ENCODE peak calls at places on chromosome 20, in nine cellular contexts. One of them, this sample, is unnamed.

GRCh38 chr20:24943731-24944130 is 5.3 kb upstream of the CST7 start:
- DNase-seq in activated CD4-positive, alpha-beta T cell treated with anti-CD3 and anti-CD28 coated beads, Interleukin-2, amount 50 U/mL, for 1 hour: no peak
- DNase-seq in foreskin fibroblast: no peak
- DNase-seq in Caki2: no peak
- DNase-seq in CD8-positive, alpha-beta memory T cell: no peak
- DNase-seq in amniotic epithelial cell: no peak
- DNase-seq in stimulated activated CD4-positive, alpha-beta T cell treated with anti-CD3 and anti-CD28 coated beads, Interleukin-15, amount 100 ng/mL, for 1 hour: no peak
- DNase-seq in mesendoderm: no peak
- DNase-seq in CD4-positive, alpha-beta T cell: no peak
- DNase-seq in this sample: no peak

GRCh38 chr20:49280463-49281058 is 2.7 kb upstream of the ZNFX1 start:
- DNase-seq in activated CD4-positive, alpha-beta T cell treated with anti-CD3 and anti-CD28 coated beads, Interleukin-2, amount 50 U/mL, for 1 hour: no peak
- DNase-seq in foreskin fibroblast: no peak
- DNase-seq in Caki2: no peak
- DNase-seq in CD8-positive, alpha-beta memory T cell: no peak
- DNase-seq in amniotic epithelial cell: no peak
- DNase-seq in stimulated activated CD4-positive, alpha-beta T cell treated with anti-CD3 and anti-CD28 coated beads, Interleukin-15, amount 100 ng/mL, for 1 hour: no peak
- DNase-seq in mesendoderm: peak
- DNase-seq in CD4-positive, alpha-beta T cell: no peak
- DNase-seq in this sample: no peak

GRCh38 chr20:53859684-53860083 is 210.7 kb downstream of the BCAS1 start:
- DNase-seq in activated CD4-positive, alpha-beta T cell treated with anti-CD3 and anti-CD28 coated beads, Interleukin-2, amount 50 U/mL, for 1 hour: no peak
- DNase-seq in foreskin fibroblast: peak
- DNase-seq in Caki2: no peak
- DNase-seq in CD8-positive, alpha-beta memory T cell: no peak
- DNase-seq in amniotic epithelial cell: no peak
- DNase-seq in stimulated activated CD4-positive, alpha-beta T cell treated with anti-CD3 and anti-CD28 coated beads, Interleukin-15, amount 100 ng/mL, for 1 hour: no peak
- DNase-seq in mesendoderm: no peak
- DNase-seq in CD4-positive, alpha-beta T cell: no peak
- DNase-seq in this sample: no peak

GRCh38 chr20:5848711-5849505 is 98.7 kb downstream of the SHLD1 start:
- DNase-seq in activated CD4-positive, alpha-beta T cell treated with anti-CD3 and anti-CD28 coated beads, Interleukin-2, amount 50 U/mL, for 1 hour: no peak
- DNase-seq in foreskin fibroblast: peak
- DNase-seq in Caki2: peak
- DNase-seq in CD8-positive, alpha-beta memory T cell: no peak
- DNase-seq in amniotic epithelial cell: peak
- DNase-seq in stimulated activated CD4-positive, alpha-beta T cell treated with anti-CD3 and anti-CD28 coated beads, Interleukin-15, amount 100 ng/mL, for 1 hour: no peak
- DNase-seq in mesendoderm: no peak
- DNase-seq in CD4-positive, alpha-beta T cell: no peak
- DNase-seq in this sample: no peak

GRCh38 chr20:45957021-45957941 is 14.7 kb downstream of the ZNF335 start:
- DNase-seq in activated CD4-positive, alpha-beta T cell treated with anti-CD3 and anti-CD28 coated beads, Interleukin-2, amount 50 U/mL, for 1 hour: no peak
- DNase-seq in foreskin fibroblast: no peak
- DNase-seq in Caki2: no peak
- DNase-seq in CD8-positive, alpha-beta memory T cell: no peak
- DNase-seq in amniotic epithelial cell: no peak
- DNase-seq in stimulated activated CD4-positive, alpha-beta T cell treated with anti-CD3 and anti-CD28 coated beads, Interleukin-15, amount 100 ng/mL, for 1 hour: no peak
- DNase-seq in mesendoderm: no peak
- DNase-seq in CD4-positive, alpha-beta T cell: no peak
- DNase-seq in this sample: no peak

GRCh38 chr20:24452498-24453133 is 16.8 kb upstream of the SYNDIG1 start:
- DNase-seq in activated CD4-positive, alpha-beta T cell treated with anti-CD3 and anti-CD28 coated beads, Interleukin-2, amount 50 U/mL, for 1 hour: no peak
- DNase-seq in foreskin fibroblast: no peak
- DNase-seq in Caki2: no peak
- DNase-seq in CD8-positive, alpha-beta memory T cell: no peak
- DNase-seq in amniotic epithelial cell: no peak
- DNase-seq in stimulated activated CD4-positive, alpha-beta T cell treated with anti-CD3 and anti-CD28 coated beads, Interleukin-15, amount 100 ng/mL, for 1 hour: no peak
- DNase-seq in mesendoderm: no peak
- DNase-seq in CD4-positive, alpha-beta T cell: no peak
- DNase-seq in this sample: no peak

GRCh38 chr20:55252525-55252924 is 752.8 kb downstream of the CBLN4 start:
- DNase-seq in activated CD4-positive, alpha-beta T cell treated with anti-CD3 and anti-CD28 coated beads, Interleukin-2, amount 50 U/mL, for 1 hour: no peak
- DNase-seq in foreskin fibroblast: no peak
- DNase-seq in Caki2: no peak
- DNase-seq in CD8-positive, alpha-beta memory T cell: no peak
- DNase-seq in amniotic epithelial cell: no peak
- DNase-seq in stimulated activated CD4-positive, alpha-beta T cell treated with anti-CD3 and anti-CD28 coated beads, Interleukin-15, amount 100 ng/mL, for 1 hour: no peak
- DNase-seq in mesendoderm: no peak
- DNase-seq in CD4-positive, alpha-beta T cell: no peak
- DNase-seq in this sample: no peak

GRCh38 chr20:45812157-45813005 is at the start of gene UBE2C:
- DNase-seq in activated CD4-positive, alpha-beta T cell treated with anti-CD3 and anti-CD28 coated beads, Interleukin-2, amount 50 U/mL, for 1 hour: peak
- DNase-seq in foreskin fibroblast: peak
- DNase-seq in Caki2: peak
- DNase-seq in CD8-positive, alpha-beta memory T cell: peak
- DNase-seq in amniotic epithelial cell: peak
- DNase-seq in stimulated activated CD4-positive, alpha-beta T cell treated with anti-CD3 and anti-CD28 coated beads, Interleukin-15, amount 100 ng/mL, for 1 hour: peak
- DNase-seq in mesendoderm: peak
- DNase-seq in CD4-positive, alpha-beta T cell: peak
- DNase-seq in this sample: peak

GRCh38 chr20:49340161-49340966 is 62.5 kb upstream of the ZNFX1 start:
- DNase-seq in activated CD4-positive, alpha-beta T cell treated with anti-CD3 and anti-CD28 coated beads, Interleukin-2, amount 50 U/mL, for 1 hour: no peak
- DNase-seq in foreskin fibroblast: peak
- DNase-seq in Caki2: no peak
- DNase-seq in CD8-positive, alpha-beta memory T cell: no peak
- DNase-seq in amniotic epithelial cell: no peak
- DNase-seq in stimulated activated CD4-positive, alpha-beta T cell treated with anti-CD3 and anti-CD28 coated beads, Interleukin-15, amount 100 ng/mL, for 1 hour: no peak
- DNase-seq in mesendoderm: no peak
- DNase-seq in CD4-positive, alpha-beta T cell: no peak
- DNase-seq in this sample: no peak

GRCh38 chr20:17965042-17965697 is 3.4 kb downstream of the SNX5 start:
- DNase-seq in activated CD4-positive, alpha-beta T cell treated with anti-CD3 and anti-CD28 coated beads, Interleukin-2, amount 50 U/mL, for 1 hour: no peak
- DNase-seq in foreskin fibroblast: no peak
- DNase-seq in Caki2: no peak
- DNase-seq in CD8-positive, alpha-beta memory T cell: no peak
- DNase-seq in amniotic epithelial cell: no peak
- DNase-seq in stimulated activated CD4-positive, alpha-beta T cell treated with anti-CD3 and anti-CD28 coated beads, Interleukin-15, amount 100 ng/mL, for 1 hour: no peak
- DNase-seq in mesendoderm: peak
- DNase-seq in CD4-positive, alpha-beta T cell: no peak
- DNase-seq in this sample: no peak

GRCh38 chr20:59576216-59576953 is 28.0 kb upstream of the PHACTR3 start:
- DNase-seq in activated CD4-positive, alpha-beta T cell treated with anti-CD3 and anti-CD28 coated beads, Interleukin-2, amount 50 U/mL, for 1 hour: no peak
- DNase-seq in foreskin fibroblast: no peak
- DNase-seq in Caki2: no peak
- DNase-seq in CD8-positive, alpha-beta memory T cell: no peak
- DNase-seq in amniotic epithelial cell: no peak
- DNase-seq in stimulated activated CD4-positive, alpha-beta T cell treated with anti-CD3 and anti-CD28 coated beads, Interleukin-15, amount 100 ng/mL, for 1 hour: no peak
- DNase-seq in mesendoderm: peak
- DNase-seq in CD4-positive, alpha-beta T cell: no peak
- DNase-seq in this sample: peak

GRCh38 chr20:48619126-48620101 is 208.4 kb downstream of the PREX1 start:
- DNase-seq in activated CD4-positive, alpha-beta T cell treated with anti-CD3 and anti-CD28 coated beads, Interleukin-2, amount 50 U/mL, for 1 hour: no peak
- DNase-seq in foreskin fibroblast: no peak
- DNase-seq in Caki2: no peak
- DNase-seq in CD8-positive, alpha-beta memory T cell: no peak
- DNase-seq in amniotic epithelial cell: no peak
- DNase-seq in stimulated activated CD4-positive, alpha-beta T cell treated with anti-CD3 and anti-CD28 coated beads, Interleukin-15, amount 100 ng/mL, for 1 hour: no peak
- DNase-seq in mesendoderm: no peak
- DNase-seq in CD4-positive, alpha-beta T cell: no peak
- DNase-seq in this sample: no peak

GRCh38 chr20:63627700-63628245 is 872 bp upstream of the GMEB2 start:
- DNase-seq in activated CD4-positive, alpha-beta T cell treated with anti-CD3 and anti-CD28 coated beads, Interleukin-2, amount 50 U/mL, for 1 hour: no peak
- DNase-seq in foreskin fibroblast: no peak
- DNase-seq in Caki2: no peak
- DNase-seq in CD8-positive, alpha-beta memory T cell: no peak
- DNase-seq in amniotic epithelial cell: no peak
- DNase-seq in stimulated activated CD4-positive, alpha-beta T cell treated with anti-CD3 and anti-CD28 coated beads, Interleukin-15, amount 100 ng/mL, for 1 hour: no peak
- DNase-seq in mesendoderm: no peak
- DNase-seq in CD4-positive, alpha-beta T cell: no peak
- DNase-seq in this sample: no peak

GRCh38 chr20:33516882-33517281 is 27.0 kb downstream of the CBFA2T2 start:
- DNase-seq in activated CD4-positive, alpha-beta T cell treated with anti-CD3 and anti-CD28 coated beads, Interleukin-2, amount 50 U/mL, for 1 hour: no peak
- DNase-seq in foreskin fibroblast: no peak
- DNase-seq in Caki2: peak
- DNase-seq in CD8-positive, alpha-beta memory T cell: no peak
- DNase-seq in amniotic epithelial cell: peak
- DNase-seq in stimulated activated CD4-positive, alpha-beta T cell treated with anti-CD3 and anti-CD28 coated beads, Interleukin-15, amount 100 ng/mL, for 1 hour: no peak
- DNase-seq in mesendoderm: peak
- DNase-seq in CD4-positive, alpha-beta T cell: no peak
- DNase-seq in this sample: no peak

GRCh38 chr20:610130-611046 is at the start of gene TCF15:
- DNase-seq in activated CD4-positive, alpha-beta T cell treated with anti-CD3 and anti-CD28 coated beads, Interleukin-2, amount 50 U/mL, for 1 hour: no peak
- DNase-seq in foreskin fibroblast: no peak
- DNase-seq in Caki2: no peak
- DNase-seq in CD8-positive, alpha-beta memory T cell: no peak
- DNase-seq in amniotic epithelial cell: peak
- DNase-seq in stimulated activated CD4-positive, alpha-beta T cell treated with anti-CD3 and anti-CD28 coated beads, Interleukin-15, amount 100 ng/mL, for 1 hour: no peak
- DNase-seq in mesendoderm: peak
- DNase-seq in CD4-positive, alpha-beta T cell: no peak
- DNase-seq in this sample: peak

GRCh38 chr20:63138855-63139341 is 77.0 kb downstream of the YTHDF1 start:
- DNase-seq in activated CD4-positive, alpha-beta T cell treated with anti-CD3 and anti-CD28 coated beads, Interleukin-2, amount 50 U/mL, for 1 hour: no peak
- DNase-seq in foreskin fibroblast: no peak
- DNase-seq in Caki2: peak
- DNase-seq in CD8-positive, alpha-beta memory T cell: no peak
- DNase-seq in amniotic epithelial cell: peak
- DNase-seq in stimulated activated CD4-positive, alpha-beta T cell treated with anti-CD3 and anti-CD28 coated beads, Interleukin-15, amount 100 ng/mL, for 1 hour: no peak
- DNase-seq in mesendoderm: no peak
- DNase-seq in CD4-positive, alpha-beta T cell: no peak
- DNase-seq in this sample: no peak

GRCh38 chr20:59948828-59949720 is 8.9 kb downstream of the FAM217B start:
- DNase-seq in activated CD4-positive, alpha-beta T cell treated with anti-CD3 and anti-CD28 coated beads, Interleukin-2, amount 50 U/mL, for 1 hour: no peak
- DNase-seq in foreskin fibroblast: peak
- DNase-seq in Caki2: peak
- DNase-seq in CD8-positive, alpha-beta memory T cell: peak
- DNase-seq in amniotic epithelial cell: peak
- DNase-seq in stimulated activated CD4-positive, alpha-beta T cell treated with anti-CD3 and anti-CD28 coated beads, Interleukin-15, amount 100 ng/mL, for 1 hour: no peak
- DNase-seq in mesendoderm: peak
- DNase-seq in CD4-positive, alpha-beta T cell: no peak
- DNase-seq in this sample: no peak

GRCh38 chr20:3077618-3078134 is 6.3 kb downstream of the OXT start:
- DNase-seq in activated CD4-positive, alpha-beta T cell treated with anti-CD3 and anti-CD28 coated beads, Interleukin-2, amount 50 U/mL, for 1 hour: no peak
- DNase-seq in foreskin fibroblast: no peak
- DNase-seq in Caki2: no peak
- DNase-seq in CD8-positive, alpha-beta memory T cell: no peak
- DNase-seq in amniotic epithelial cell: peak
- DNase-seq in stimulated activated CD4-positive, alpha-beta T cell treated with anti-CD3 and anti-CD28 coated beads, Interleukin-15, amount 100 ng/mL, for 1 hour: no peak
- DNase-seq in mesendoderm: no peak
- DNase-seq in CD4-positive, alpha-beta T cell: no peak
- DNase-seq in this sample: no peak

GRCh38 chr20:57009355-57009754 is 257.1 kb downstream of the BMP7 start:
- DNase-seq in activated CD4-positive, alpha-beta T cell treated with anti-CD3 and anti-CD28 coated beads, Interleukin-2, amount 50 U/mL, for 1 hour: no peak
- DNase-seq in foreskin fibroblast: no peak
- DNase-seq in Caki2: no peak
- DNase-seq in CD8-positive, alpha-beta memory T cell: no peak
- DNase-seq in amniotic epithelial cell: no peak
- DNase-seq in stimulated activated CD4-positive, alpha-beta T cell treated with anti-CD3 and anti-CD28 coated beads, Interleukin-15, amount 100 ng/mL, for 1 hour: no peak
- DNase-seq in mesendoderm: no peak
- DNase-seq in CD4-positive, alpha-beta T cell: no peak
- DNase-seq in this sample: no peak

GRCh38 chr20:51059862-51060261 is 37.0 kb upstream of the KCNG1 start:
- DNase-seq in activated CD4-positive, alpha-beta T cell treated with anti-CD3 and anti-CD28 coated beads, Interleukin-2, amount 50 U/mL, for 1 hour: no peak
- DNase-seq in foreskin fibroblast: no peak
- DNase-seq in Caki2: no peak
- DNase-seq in CD8-positive, alpha-beta memory T cell: no peak
- DNase-seq in amniotic epithelial cell: no peak
- DNase-seq in stimulated activated CD4-positive, alpha-beta T cell treated with anti-CD3 and anti-CD28 coated beads, Interleukin-15, amount 100 ng/mL, for 1 hour: no peak
- DNase-seq in mesendoderm: no peak
- DNase-seq in CD4-positive, alpha-beta T cell: no peak
- DNase-seq in this sample: no peak

GRCh38 chr20:15042723-15043122 is 705.3 kb upstream of the FLRT3 start:
- DNase-seq in activated CD4-positive, alpha-beta T cell treated with anti-CD3 and anti-CD28 coated beads, Interleukin-2, amount 50 U/mL, for 1 hour: no peak
- DNase-seq in foreskin fibroblast: no peak
- DNase-seq in Caki2: no peak
- DNase-seq in CD8-positive, alpha-beta memory T cell: no peak
- DNase-seq in amniotic epithelial cell: no peak
- DNase-seq in stimulated activated CD4-positive, alpha-beta T cell treated with anti-CD3 and anti-CD28 coated beads, Interleukin-15, amount 100 ng/mL, for 1 hour: no peak
- DNase-seq in mesendoderm: no peak
- DNase-seq in CD4-positive, alpha-beta T cell: no peak
- DNase-seq in this sample: no peak

GRCh38 chr20:34715384-34715783 is 11.2 kb downstream of the TP53INP2 start:
- DNase-seq in activated CD4-positive, alpha-beta T cell treated with anti-CD3 and anti-CD28 coated beads, Interleukin-2, amount 50 U/mL, for 1 hour: no peak
- DNase-seq in foreskin fibroblast: peak
- DNase-seq in Caki2: no peak
- DNase-seq in CD8-positive, alpha-beta memory T cell: no peak
- DNase-seq in amniotic epithelial cell: no peak
- DNase-seq in stimulated activated CD4-positive, alpha-beta T cell treated with anti-CD3 and anti-CD28 coated beads, Interleukin-15, amount 100 ng/mL, for 1 hour: no peak
- DNase-seq in mesendoderm: no peak
- DNase-seq in CD4-positive, alpha-beta T cell: no peak
- DNase-seq in this sample: no peak

GRCh38 chr20:50052952-50053789 is 59.8 kb downstream of the UBE2V1 start:
- DNase-seq in activated CD4-positive, alpha-beta T cell treated with anti-CD3 and anti-CD28 coated beads, Interleukin-2, amount 50 U/mL, for 1 hour: no peak
- DNase-seq in foreskin fibroblast: no peak
- DNase-seq in Caki2: no peak
- DNase-seq in CD8-positive, alpha-beta memory T cell: no peak
- DNase-seq in amniotic epithelial cell: no peak
- DNase-seq in stimulated activated CD4-positive, alpha-beta T cell treated with anti-CD3 and anti-CD28 coated beads, Interleukin-15, amount 100 ng/mL, for 1 hour: no peak
- DNase-seq in mesendoderm: no peak
- DNase-seq in CD4-positive, alpha-beta T cell: no peak
- DNase-seq in this sample: no peak

GRCh38 chr20:52033313-52033712 is 158.3 kb downstream of the ZFP64 start:
- DNase-seq in activated CD4-positive, alpha-beta T cell treated with anti-CD3 and anti-CD28 coated beads, Interleukin-2, amount 50 U/mL, for 1 hour: no peak
- DNase-seq in foreskin fibroblast: no peak
- DNase-seq in Caki2: peak
- DNase-seq in CD8-positive, alpha-beta memory T cell: no peak
- DNase-seq in amniotic epithelial cell: no peak
- DNase-seq in stimulated activated CD4-positive, alpha-beta T cell treated with anti-CD3 and anti-CD28 coated beads, Interleukin-15, amount 100 ng/mL, for 1 hour: no peak
- DNase-seq in mesendoderm: peak
- DNase-seq in CD4-positive, alpha-beta T cell: no peak
- DNase-seq in this sample: no peak

GRCh38 chr20:18056174-18057105 is 1.3 kb downstream of the OVOL2 start:
- DNase-seq in activated CD4-positive, alpha-beta T cell treated with anti-CD3 and anti-CD28 coated beads, Interleukin-2, amount 50 U/mL, for 1 hour: no peak
- DNase-seq in foreskin fibroblast: peak
- DNase-seq in Caki2: no peak
- DNase-seq in CD8-positive, alpha-beta memory T cell: no peak
- DNase-seq in amniotic epithelial cell: no peak
- DNase-seq in stimulated activated CD4-positive, alpha-beta T cell treated with anti-CD3 and anti-CD28 coated beads, Interleukin-15, amount 100 ng/mL, for 1 hour: no peak
- DNase-seq in mesendoderm: peak
- DNase-seq in CD4-positive, alpha-beta T cell: no peak
- DNase-seq in this sample: peak

GRCh38 chr20:46305331-46305972 is 2.8 kb downstream of the CDH22 start:
- DNase-seq in activated CD4-positive, alpha-beta T cell treated with anti-CD3 and anti-CD28 coated beads, Interleukin-2, amount 50 U/mL, for 1 hour: no peak
- DNase-seq in foreskin fibroblast: no peak
- DNase-seq in Caki2: no peak
- DNase-seq in CD8-positive, alpha-beta memory T cell: no peak
- DNase-seq in amniotic epithelial cell: no peak
- DNase-seq in stimulated activated CD4-positive, alpha-beta T cell treated with anti-CD3 and anti-CD28 coated beads, Interleukin-15, amount 100 ng/mL, for 1 hour: no peak
- DNase-seq in mesendoderm: no peak
- DNase-seq in CD4-positive, alpha-beta T cell: no peak
- DNase-seq in this sample: no peak

GRCh38 chr20:31670371-31671228 is 32.9 kb downstream of the COX4I2 start:
- DNase-seq in activated CD4-positive, alpha-beta T cell treated with anti-CD3 and anti-CD28 coated beads, Interleukin-2, amount 50 U/mL, for 1 hour: no peak
- DNase-seq in foreskin fibroblast: no peak
- DNase-seq in Caki2: no peak
- DNase-seq in CD8-positive, alpha-beta memory T cell: no peak
- DNase-seq in amniotic epithelial cell: peak
- DNase-seq in stimulated activated CD4-positive, alpha-beta T cell treated with anti-CD3 and anti-CD28 coated beads, Interleukin-15, amount 100 ng/mL, for 1 hour: no peak
- DNase-seq in mesendoderm: peak
- DNase-seq in CD4-positive, alpha-beta T cell: no peak
- DNase-seq in this sample: no peak

GRCh38 chr20:37526238-37526838 is 1.3 kb downstream of the BLCAP start:
- DNase-seq in activated CD4-positive, alpha-beta T cell treated with anti-CD3 and anti-CD28 coated beads, Interleukin-2, amount 50 U/mL, for 1 hour: no peak
- DNase-seq in foreskin fibroblast: peak
- DNase-seq in Caki2: peak
- DNase-seq in CD8-positive, alpha-beta memory T cell: no peak
- DNase-seq in amniotic epithelial cell: peak
- DNase-seq in stimulated activated CD4-positive, alpha-beta T cell treated with anti-CD3 and anti-CD28 coated beads, Interleukin-15, amount 100 ng/mL, for 1 hour: no peak
- DNase-seq in mesendoderm: peak
- DNase-seq in CD4-positive, alpha-beta T cell: no peak
- DNase-seq in this sample: peak

GRCh38 chr20:3728876-3729275 is 3.6 kb upstream of the HSPA12B start:
- DNase-seq in activated CD4-positive, alpha-beta T cell treated with anti-CD3 and anti-CD28 coated beads, Interleukin-2, amount 50 U/mL, for 1 hour: no peak
- DNase-seq in foreskin fibroblast: no peak
- DNase-seq in Caki2: no peak
- DNase-seq in CD8-positive, alpha-beta memory T cell: no peak
- DNase-seq in amniotic epithelial cell: no peak
- DNase-seq in stimulated activated CD4-positive, alpha-beta T cell treated with anti-CD3 and anti-CD28 coated beads, Interleukin-15, amount 100 ng/mL, for 1 hour: no peak
- DNase-seq in mesendoderm: no peak
- DNase-seq in CD4-positive, alpha-beta T cell: no peak
- DNase-seq in this sample: no peak

GRCh38 chr20:57934913-57935312 is 225.1 kb upstream of the PMEPA1 start:
- DNase-seq in activated CD4-positive, alpha-beta T cell treated with anti-CD3 and anti-CD28 coated beads, Interleukin-2, amount 50 U/mL, for 1 hour: no peak
- DNase-seq in foreskin fibroblast: no peak
- DNase-seq in Caki2: no peak
- DNase-seq in CD8-positive, alpha-beta memory T cell: no peak
- DNase-seq in amniotic epithelial cell: no peak
- DNase-seq in stimulated activated CD4-positive, alpha-beta T cell treated with anti-CD3 and anti-CD28 coated beads, Interleukin-15, amount 100 ng/mL, for 1 hour: no peak
- DNase-seq in mesendoderm: no peak
- DNase-seq in CD4-positive, alpha-beta T cell: no peak
- DNase-seq in this sample: no peak

GRCh38 chr20:58986286-58986967 is 5.4 kb downstream of the NELFCD start:
- DNase-seq in activated CD4-positive, alpha-beta T cell treated with anti-CD3 and anti-CD28 coated beads, Interleukin-2, amount 50 U/mL, for 1 hour: no peak
- DNase-seq in foreskin fibroblast: no peak
- DNase-seq in Caki2: no peak
- DNase-seq in CD8-positive, alpha-beta memory T cell: no peak
- DNase-seq in amniotic epithelial cell: no peak
- DNase-seq in stimulated activated CD4-positive, alpha-beta T cell treated with anti-CD3 and anti-CD28 coated beads, Interleukin-15, amount 100 ng/mL, for 1 hour: no peak
- DNase-seq in mesendoderm: no peak
- DNase-seq in CD4-positive, alpha-beta T cell: no peak
- DNase-seq in this sample: no peak